ENCODE peak calls at places on chromosomes 13 and 19, in six cellular contexts. One of them, this sample, is unnamed.

GRCh38 chr19:35446194-35446593 is 1.9 kb upstream of the FFAR2 start:
- DNase-seq in glutamatergic neuron: no peak
- DNase-seq in NCI-H345: no peak
- DNase-seq in stimulated activated CD8-positive, alpha-beta memory T cell treated with anti-CD3 and anti-CD28 coated beads, Interleukin-7, amount 100 ng/mL, for 48 hours: no peak
- DNase-seq in Panc1: no peak
- DNase-seq in smooth muscle cell of the brain vasculature: no peak
- DNase-seq in this sample: no peak

GRCh38 chr19:17070421-17070820 is 4.8 kb downstream of the HAUS8 start:
- DNase-seq in NCI-H345: no peak
- DNase-seq in stimulated activated CD8-positive, alpha-beta memory T cell treated with anti-CD3 and anti-CD28 coated beads, Interleukin-7, amount 100 ng/mL, for 48 hours: no peak
- DNase-seq in Panc1: no peak
- DNase-seq in glutamatergic neuron: no peak
- DNase-seq in smooth muscle cell of the brain vasculature: no peak
- DNase-seq in this sample: no peak

GRCh38 chr13:33496336-33496735 is 210.8 kb upstream of the STARD13 start:
- DNase-seq in smooth muscle cell of the brain vasculature: no peak
- DNase-seq in Panc1: no peak
- DNase-seq in stimulated activated CD8-positive, alpha-beta memory T cell treated with anti-CD3 and anti-CD28 coated beads, Interleukin-7, amount 100 ng/mL, for 48 hours: no peak
- DNase-seq in glutamatergic neuron: no peak
- DNase-seq in NCI-H345: no peak
- DNase-seq in this sample: no peak

GRCh38 chr13:67833564-67833963 is 603.4 kb upstream of the PCDH9 start:
- DNase-seq in smooth muscle cell of the brain vasculature: no peak
- DNase-seq in glutamatergic neuron: no peak
- DNase-seq in stimulated activated CD8-positive, alpha-beta memory T cell treated with anti-CD3 and anti-CD28 coated beads, Interleukin-7, amount 100 ng/mL, for 48 hours: no peak
- DNase-seq in NCI-H345: no peak
- DNase-seq in Panc1: no peak
- DNase-seq in this sample: no peak

GRCh38 chr13:46389985-46390384 is 2.9 kb upstream of the RUBCNL start:
- DNase-seq in NCI-H345: no peak
- DNase-seq in Panc1: no peak
- DNase-seq in stimulated activated CD8-positive, alpha-beta memory T cell treated with anti-CD3 and anti-CD28 coated beads, Interleukin-7, amount 100 ng/mL, for 48 hours: no peak
- DNase-seq in smooth muscle cell of the brain vasculature: no peak
- DNase-seq in glutamatergic neuron: no peak
- DNase-seq in this sample: no peak

GRCh38 chr13:99610702-99611289 is 109.5 kb downstream of the TM9SF2 start:
- DNase-seq in smooth muscle cell of the brain vasculature: no peak
- DNase-seq in Panc1: no peak
- DNase-seq in stimulated activated CD8-positive, alpha-beta memory T cell treated with anti-CD3 and anti-CD28 coated beads, Interleukin-7, amount 100 ng/mL, for 48 hours: no peak
- DNase-seq in NCI-H345: peak
- DNase-seq in glutamatergic neuron: no peak
- DNase-seq in this sample: no peak

GRCh38 chr19:15436826-15437110 is 13.0 kb downstream of the WIZ start:
- DNase-seq in glutamatergic neuron: no peak
- DNase-seq in Panc1: no peak
- DNase-seq in smooth muscle cell of the brain vasculature: no peak
- DNase-seq in NCI-H345: no peak
- DNase-seq in stimulated activated CD8-positive, alpha-beta memory T cell treated with anti-CD3 and anti-CD28 coated beads, Interleukin-7, amount 100 ng/mL, for 48 hours: no peak
- DNase-seq in this sample: no peak

GRCh38 chr13:47594833-47595232 is 406.2 kb downstream of the SUCLA2 start:
- DNase-seq in smooth muscle cell of the brain vasculature: no peak
- DNase-seq in glutamatergic neuron: no peak
- DNase-seq in stimulated activated CD8-positive, alpha-beta memory T cell treated with anti-CD3 and anti-CD28 coated beads, Interleukin-7, amount 100 ng/mL, for 48 hours: no peak
- DNase-seq in NCI-H345: no peak
- DNase-seq in Panc1: no peak
- DNase-seq in this sample: no peak

GRCh38 chr19:11196406-11197287 is 698 bp downstream of the KANK2 start:
- DNase-seq in smooth muscle cell of the brain vasculature: no peak
- DNase-seq in stimulated activated CD8-positive, alpha-beta memory T cell treated with anti-CD3 and anti-CD28 coated beads, Interleukin-7, amount 100 ng/mL, for 48 hours: no peak
- DNase-seq in Panc1: no peak
- DNase-seq in glutamatergic neuron: peak
- DNase-seq in NCI-H345: no peak
- DNase-seq in this sample: no peak

GRCh38 chr19:47994209-47994802 is at the start of gene ELSPBP1:
- DNase-seq in Panc1: no peak
- DNase-seq in stimulated activated CD8-positive, alpha-beta memory T cell treated with anti-CD3 and anti-CD28 coated beads, Interleukin-7, amount 100 ng/mL, for 48 hours: no peak
- DNase-seq in smooth muscle cell of the brain vasculature: no peak
- DNase-seq in NCI-H345: no peak
- DNase-seq in glutamatergic neuron: no peak
- DNase-seq in this sample: no peak

GRCh38 chr19:5281588-5281987 is 59.0 kb downstream of the PTPRS start:
- DNase-seq in NCI-H345: no peak
- DNase-seq in Panc1: no peak
- DNase-seq in smooth muscle cell of the brain vasculature: no peak
- DNase-seq in glutamatergic neuron: no peak
- DNase-seq in stimulated activated CD8-positive, alpha-beta memory T cell treated with anti-CD3 and anti-CD28 coated beads, Interleukin-7, amount 100 ng/mL, for 48 hours: no peak
- DNase-seq in this sample: no peak

GRCh38 chr13:36332986-36333385 is 13.2 kb downstream of the SPART start:
- DNase-seq in NCI-H345: no peak
- DNase-seq in smooth muscle cell of the brain vasculature: no peak
- DNase-seq in Panc1: no peak
- DNase-seq in stimulated activated CD8-positive, alpha-beta memory T cell treated with anti-CD3 and anti-CD28 coated beads, Interleukin-7, amount 100 ng/mL, for 48 hours: no peak
- DNase-seq in glutamatergic neuron: no peak
- DNase-seq in this sample: no peak

GRCh38 chr13:64855506-64855905 is 2374.6 kb downstream of the PCDH9 start:
- DNase-seq in glutamatergic neuron: no peak
- DNase-seq in smooth muscle cell of the brain vasculature: peak
- DNase-seq in Panc1: no peak
- DNase-seq in stimulated activated CD8-positive, alpha-beta memory T cell treated with anti-CD3 and anti-CD28 coated beads, Interleukin-7, amount 100 ng/mL, for 48 hours: no peak
- DNase-seq in NCI-H345: no peak
- DNase-seq in this sample: no peak

GRCh38 chr19:3387645-3388589 is 21.5 kb downstream of the NFIC start:
- DNase-seq in NCI-H345: peak
- DNase-seq in smooth muscle cell of the brain vasculature: no peak
- DNase-seq in glutamatergic neuron: no peak
- DNase-seq in stimulated activated CD8-positive, alpha-beta memory T cell treated with anti-CD3 and anti-CD28 coated beads, Interleukin-7, amount 100 ng/mL, for 48 hours: no peak
- DNase-seq in Panc1: no peak
- DNase-seq in this sample: no peak

GRCh38 chr13:48749144-48749543 is 95.4 kb downstream of the CYSLTR2 start:
- DNase-seq in NCI-H345: no peak
- DNase-seq in glutamatergic neuron: no peak
- DNase-seq in Panc1: no peak
- DNase-seq in smooth muscle cell of the brain vasculature: peak
- DNase-seq in stimulated activated CD8-positive, alpha-beta memory T cell treated with anti-CD3 and anti-CD28 coated beads, Interleukin-7, amount 100 ng/mL, for 48 hours: no peak
- DNase-seq in this sample: no peak

GRCh38 chr13:47680752-47681151 is 320.3 kb downstream of the SUCLA2 start:
- DNase-seq in NCI-H345: no peak
- DNase-seq in glutamatergic neuron: no peak
- DNase-seq in stimulated activated CD8-positive, alpha-beta memory T cell treated with anti-CD3 and anti-CD28 coated beads, Interleukin-7, amount 100 ng/mL, for 48 hours: no peak
- DNase-seq in Panc1: no peak
- DNase-seq in smooth muscle cell of the brain vasculature: no peak
- DNase-seq in this sample: no peak

GRCh38 chr19:43504426-43505185 is at the start of gene PHLDB3:
- DNase-seq in glutamatergic neuron: peak
- DNase-seq in stimulated activated CD8-positive, alpha-beta memory T cell treated with anti-CD3 and anti-CD28 coated beads, Interleukin-7, amount 100 ng/mL, for 48 hours: no peak
- DNase-seq in smooth muscle cell of the brain vasculature: no peak
- DNase-seq in Panc1: no peak
- DNase-seq in NCI-H345: peak
- DNase-seq in this sample: peak

GRCh38 chr13:19607523-19608078 is 25.9 kb upstream of the MPHOSPH8 start:
- DNase-seq in stimulated activated CD8-positive, alpha-beta memory T cell treated with anti-CD3 and anti-CD28 coated beads, Interleukin-7, amount 100 ng/mL, for 48 hours: no peak
- DNase-seq in glutamatergic neuron: no peak
- DNase-seq in smooth muscle cell of the brain vasculature: no peak
- DNase-seq in NCI-H345: no peak
- DNase-seq in Panc1: no peak
- DNase-seq in this sample: no peak

GRCh38 chr19:5808120-5808816 is 3.4 kb downstream of the NRTN start:
- DNase-seq in smooth muscle cell of the brain vasculature: no peak
- DNase-seq in stimulated activated CD8-positive, alpha-beta memory T cell treated with anti-CD3 and anti-CD28 coated beads, Interleukin-7, amount 100 ng/mL, for 48 hours: no peak
- DNase-seq in NCI-H345: no peak
- DNase-seq in Panc1: no peak
- DNase-seq in glutamatergic neuron: no peak
- DNase-seq in this sample: no peak

GRCh38 chr13:77544365-77544764 is 8.9 kb downstream of the SCEL start:
- DNase-seq in smooth muscle cell of the brain vasculature: no peak
- DNase-seq in NCI-H345: no peak
- DNase-seq in Panc1: no peak
- DNase-seq in glutamatergic neuron: no peak
- DNase-seq in stimulated activated CD8-positive, alpha-beta memory T cell treated with anti-CD3 and anti-CD28 coated beads, Interleukin-7, amount 100 ng/mL, for 48 hours: no peak
- DNase-seq in this sample: no peak

GRCh38 chr19:56838930-56839664 is 1.4 kb downstream of the PEG3 start:
- DNase-seq in smooth muscle cell of the brain vasculature: peak
- DNase-seq in glutamatergic neuron: peak
- DNase-seq in NCI-H345: no peak
- DNase-seq in Panc1: no peak
- DNase-seq in stimulated activated CD8-positive, alpha-beta memory T cell treated with anti-CD3 and anti-CD28 coated beads, Interleukin-7, amount 100 ng/mL, for 48 hours: no peak
- DNase-seq in this sample: no peak

GRCh38 chr13:21297914-21298831 is 121.7 kb downstream of the MRPL57 start:
- DNase-seq in glutamatergic neuron: peak
- DNase-seq in smooth muscle cell of the brain vasculature: peak
- DNase-seq in Panc1: peak
- DNase-seq in stimulated activated CD8-positive, alpha-beta memory T cell treated with anti-CD3 and anti-CD28 coated beads, Interleukin-7, amount 100 ng/mL, for 48 hours: peak
- DNase-seq in NCI-H345: peak
- DNase-seq in this sample: peak

GRCh38 chr13:30125422-30126073 is 181.8 kb downstream of the KATNAL1 start:
- DNase-seq in Panc1: no peak
- DNase-seq in glutamatergic neuron: no peak
- DNase-seq in stimulated activated CD8-positive, alpha-beta memory T cell treated with anti-CD3 and anti-CD28 coated beads, Interleukin-7, amount 100 ng/mL, for 48 hours: no peak
- DNase-seq in smooth muscle cell of the brain vasculature: peak
- DNase-seq in NCI-H345: peak
- DNase-seq in this sample: no peak

GRCh38 chr13:38582133-38582532 is 104.7 kb upstream of the FREM2 start:
- DNase-seq in stimulated activated CD8-positive, alpha-beta memory T cell treated with anti-CD3 and anti-CD28 coated beads, Interleukin-7, amount 100 ng/mL, for 48 hours: no peak
- DNase-seq in glutamatergic neuron: no peak
- DNase-seq in NCI-H345: peak
- DNase-seq in Panc1: peak
- DNase-seq in smooth muscle cell of the brain vasculature: peak
- DNase-seq in this sample: no peak

This sample was measured in activated T-helper 1 cell treated with anti-CD3 and anti-CD28 coated beads, Interleukin-12 subunit alpha, Interleukin-12 subunit beta, Interleukin-2, Interleukin-4 antibody, amounts not matched to agents 30 ng/mL and 10 ng/mL and 1 ng/mL, durations not matched to agents 14 hours and 24 hours and 36 hours.